ENCODE peak calls at places on chromosomes 16 and 17, in four cellular contexts. Z, N, P and H are unnamed samples.

GRCh38 chr17:78268960-78269892 is 37.8 kb downstream of the TMEM235 start:
- DNase-seq in Z (no peak), N (no peak), P (no peak), H (peak)

GRCh38 chr16:69932228-69932627 is 18.9 kb upstream of the CLEC18A start:
- DNase-seq in Z (no peak), N (no peak), P (no peak), H (no peak)

GRCh38 chr17:1486802-1487695 is 5.4 kb downstream of the MYO1C start:
- DNase-seq in Z (no peak), N (peak), P (peak), H (no peak)

GRCh38 chr17:29617125-29617480 is 5.6 kb downstream of the CORO6 start:
- DNase-seq in Z (peak), N (peak), P (peak), H (no peak)

GRCh38 chr16:70706948-70707465 is 21.2 kb upstream of the MTSS2 start:
- DNase-seq in Z (no peak), N (no peak), P (peak), H (peak)

GRCh38 chr16:12361016-12361415 is 384.5 kb downstream of the SNX29 start:
- DNase-seq in Z (no peak), N (no peak), P (no peak), H (no peak)

GRCh38 chr17:47855737-47856136 is 4.8 kb upstream of the SP6 start:
- DNase-seq in Z (no peak), N (no peak), P (no peak), H (no peak)

GRCh38 chr17:6365187-6365943 is 69.6 kb downstream of the AIPL1 start:
- DNase-seq in Z (no peak), N (no peak), P (peak), H (peak)

GRCh38 chr16:57356547-57356946 is 2.0 kb upstream of the CCL22 start:
- DNase-seq in Z (no peak), N (no peak), P (no peak), H (no peak)

GRCh38 chr16:48911700-48912099 is 301.7 kb upstream of the N4BP1 start:
- DNase-seq in Z (no peak), N (no peak), P (no peak), H (no peak)
- TF ChIP-seq CTCF in Z (no peak), N (peak), P (no peak), H (no peak)

DNA sequence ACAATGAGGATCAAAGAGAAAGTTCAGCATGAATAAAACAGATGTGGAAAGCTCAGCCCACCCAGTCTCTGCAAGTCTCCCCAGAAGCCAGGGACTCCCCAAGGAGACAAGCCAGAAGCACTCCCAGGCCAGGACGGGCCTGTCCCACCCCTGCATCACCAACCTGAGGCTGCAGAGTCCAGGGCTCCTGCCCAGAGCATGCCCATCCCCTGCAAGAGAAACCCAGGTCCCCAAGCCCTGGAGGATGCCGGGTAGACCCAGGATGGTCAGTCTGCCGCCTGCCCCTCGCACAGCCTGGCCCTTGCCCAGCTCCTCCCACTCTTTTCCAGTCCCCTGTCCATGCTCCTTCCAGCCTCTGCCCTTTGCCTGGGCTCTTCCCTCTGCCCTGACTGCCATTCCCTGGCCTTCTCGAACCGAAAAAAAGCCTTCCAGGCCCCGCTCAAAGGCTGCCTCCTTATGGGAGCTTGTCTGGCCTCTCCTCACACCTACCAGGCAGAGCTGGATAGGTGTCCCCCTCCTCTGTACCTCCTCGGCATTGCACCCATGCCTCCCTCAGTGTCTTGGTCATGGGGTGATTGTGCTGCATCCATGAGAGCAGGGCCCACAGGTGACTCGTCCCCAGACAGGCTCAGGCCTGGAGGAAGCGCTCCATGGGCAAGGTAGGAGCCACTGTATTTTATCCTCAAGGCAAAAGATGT is 44.8 kb downstream of the BEAN1 start:
- DNase-seq in Z (no peak), N (no peak), P (peak), H (no peak)
- TF ChIP-seq CTCF in Z (no peak), N (no peak), P (no peak), H (no peak)

DNA sequence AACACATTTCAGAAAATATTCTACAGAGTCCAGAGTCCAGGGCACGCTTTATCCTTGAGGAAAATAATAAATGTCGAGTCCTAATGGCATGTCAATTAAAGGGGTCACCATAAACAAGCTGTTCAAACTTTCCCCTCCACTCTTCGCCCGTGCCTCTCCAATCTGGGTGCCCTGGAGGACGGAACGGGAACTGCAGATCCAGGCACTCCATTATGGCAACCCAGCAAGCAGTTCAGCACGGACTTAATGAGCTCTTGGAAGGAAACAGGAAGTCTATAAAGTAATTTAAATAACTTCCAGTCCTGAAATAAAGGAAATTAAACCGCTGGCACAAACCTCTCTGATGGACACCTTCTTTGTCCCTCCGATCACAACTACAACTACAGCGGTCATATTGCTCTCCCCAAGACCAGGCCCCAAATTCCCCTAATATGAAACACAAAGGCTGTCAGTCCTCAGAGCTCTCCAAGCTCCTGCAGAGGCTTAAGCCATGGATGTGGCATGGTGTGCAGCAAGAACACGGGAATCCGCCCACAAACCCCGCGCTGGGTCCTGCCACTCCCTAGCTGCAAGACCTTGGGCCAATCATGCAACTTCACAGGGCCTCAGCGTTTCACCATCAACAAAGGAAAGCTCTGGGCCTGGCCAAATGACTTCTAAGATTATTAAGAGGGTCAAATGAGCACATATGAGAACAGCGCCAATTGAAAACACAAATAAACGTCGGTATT is 52.6 kb downstream of the ZFHX3 start:
- DNase-seq in Z (no peak), N (no peak), P (no peak), H (no peak)
- TF ChIP-seq CTCF in Z (peak), N (peak), P (peak), H (peak)

GRCh38 chr17:74778960-74779359 is 2.8 kb upstream of the NAT9 start:
- DNase-seq in Z (no peak), N (no peak), P (no peak), H (no peak)

GRCh38 chr17:74779948-74780400 is 3.8 kb upstream of the NAT9 start:
- DNase-seq in Z (no peak), N (no peak), P (no peak), H (no peak)

GRCh38 chr17:74777884-74778490 is 1.8 kb upstream of the NAT9 start:
- DNase-seq in Z (no peak), N (no peak), P (no peak), H (no peak)

GRCh38 chr17:74782571-74782970 is 6.4 kb upstream of the NAT9 start:
- DNase-seq in Z (no peak), N (no peak), P (no peak), H (no peak)

DNA sequence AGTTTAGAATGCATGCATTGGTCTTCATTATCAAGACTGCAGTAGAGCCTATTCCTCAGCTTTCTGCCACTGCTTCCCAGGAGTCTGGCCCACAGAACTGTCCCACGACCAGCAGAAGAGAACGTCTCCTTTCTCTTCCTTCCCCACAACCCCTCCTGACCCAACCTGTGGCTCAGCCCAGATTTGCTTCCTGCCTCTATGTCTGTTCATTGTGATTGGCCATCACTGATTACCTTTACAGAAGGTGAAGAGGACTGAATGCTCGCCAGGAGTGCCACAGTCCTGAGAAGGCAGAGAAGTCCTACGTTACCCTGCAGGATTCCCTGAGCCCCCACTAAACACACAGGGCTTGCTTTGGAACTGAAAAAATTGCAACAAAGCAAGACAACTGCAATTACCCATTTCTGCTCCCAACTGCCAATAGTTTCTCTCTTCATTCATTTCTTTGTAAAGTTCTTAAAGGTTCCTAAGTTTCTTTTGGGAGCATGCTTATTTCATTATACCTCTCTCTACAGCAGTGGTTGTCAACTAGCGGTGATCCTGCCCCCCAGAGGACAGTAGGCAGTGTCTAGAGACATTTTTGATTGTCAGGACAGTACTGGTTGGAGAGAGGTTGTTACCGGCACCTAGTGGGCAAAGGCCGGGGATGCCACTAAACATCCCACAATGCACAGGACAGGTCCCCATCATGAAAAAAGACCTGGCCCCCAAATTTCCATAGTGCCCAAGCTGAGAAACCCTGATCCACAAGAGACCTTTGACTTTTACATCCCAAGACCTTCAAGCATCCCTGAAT is 4.5 kb upstream of the NAT9 start:
- DNase-seq in Z (no peak), N (no peak), P (no peak), H (no peak)
- TF ChIP-seq CTCF in Z (no peak), N (peak), P (peak), H (no peak)

DNA sequence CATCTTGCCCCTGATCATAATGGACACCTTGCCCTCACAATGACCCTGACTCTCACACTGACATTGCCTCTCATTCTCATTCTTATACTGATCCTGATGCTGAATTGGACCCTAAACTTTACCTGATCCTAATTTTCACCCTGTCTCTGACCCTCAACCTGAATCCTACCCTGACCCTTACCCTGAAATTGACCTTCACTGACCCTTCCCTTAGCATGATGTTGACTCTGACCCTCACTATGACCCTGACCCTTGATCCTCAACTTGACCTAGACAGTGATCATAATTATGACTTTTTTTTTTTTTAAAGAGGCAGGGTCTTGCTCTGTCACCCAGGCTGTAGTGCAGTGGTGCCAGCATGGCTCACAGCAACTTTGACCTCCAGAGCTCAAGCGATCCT is 3.4 kb downstream of the AHSP start:
- DNase-seq in Z (no peak), N (no peak), P (no peak), H (no peak)
- TF ChIP-seq CTCF in Z (no peak), N (no peak), P (no peak), H (no peak)